ENCODE peak calls at places on chromosomes 5 and 9, in nine cellular contexts. One of them, this sample, is unnamed.

GRCh38 chr5:1161832-1162229 is 39.6 kb upstream of the SLC6A19 start:
- DNase-seq in iris pigment epithelial cell: no peak
- DNase-seq in head of caudate nucleus: peak
- DNase-seq in HEK293T: no peak
- DNase-seq in H4: peak
- DNase-seq in AG09319: no peak
- DNase-seq in A172: peak
- DNase-seq in KG1: no peak
- DNase-seq in ELR: no peak
- DNase-seq in this sample: no peak

GRCh38 chr5:123176938-123177275 is 87.9 kb downstream of the PRDM6 start:
- DNase-seq in H4: no peak
- DNase-seq in A172: peak
- DNase-seq in AG09319: no peak
- DNase-seq in iris pigment epithelial cell: no peak
- DNase-seq in KG1: no peak
- DNase-seq in head of caudate nucleus: no peak
- DNase-seq in ELR: no peak
- DNase-seq in HEK293T: no peak
- DNase-seq in this sample: no peak

GRCh38 chr5:16065810-16066209 is 113.8 kb downstream of the MARCHF11 start:
- DNase-seq in iris pigment epithelial cell: no peak
- DNase-seq in HEK293T: no peak
- DNase-seq in H4: no peak
- DNase-seq in KG1: no peak
- DNase-seq in ELR: no peak
- DNase-seq in head of caudate nucleus: no peak
- DNase-seq in A172: no peak
- DNase-seq in AG09319: no peak
- DNase-seq in this sample: peak

GRCh38 chr5:140966293-140967225 is at the start of gene PCDHAC2:
- DNase-seq in H4: peak
- DNase-seq in ELR: no peak
- DNase-seq in AG09319: no peak
- DNase-seq in HEK293T: no peak
- DNase-seq in iris pigment epithelial cell: peak
- DNase-seq in head of caudate nucleus: peak
- DNase-seq in KG1: no peak
- DNase-seq in A172: peak
- DNase-seq in this sample: peak

GRCh38 chr5:135110941-135111596 is 77.0 kb upstream of the PITX1 start:
- DNase-seq in ELR: no peak
- DNase-seq in AG09319: no peak
- DNase-seq in head of caudate nucleus: no peak
- DNase-seq in KG1: no peak
- DNase-seq in HEK293T: no peak
- DNase-seq in iris pigment epithelial cell: no peak
- DNase-seq in A172: peak
- DNase-seq in H4: no peak
- DNase-seq in this sample: no peak

GRCh38 chr9:1222511-1222910 is 172.4 kb downstream of the DMRT2 start:
- DNase-seq in head of caudate nucleus: no peak
- DNase-seq in KG1: no peak
- DNase-seq in A172: no peak
- DNase-seq in HEK293T: no peak
- DNase-seq in ELR: peak
- DNase-seq in iris pigment epithelial cell: peak
- DNase-seq in AG09319: no peak
- DNase-seq in H4: no peak
- DNase-seq in this sample: no peak

GRCh38 chr9:4366649-4367330 is 66.9 kb upstream of the GLIS3 start:
- DNase-seq in HEK293T: peak
- DNase-seq in AG09319: no peak
- DNase-seq in head of caudate nucleus: peak
- DNase-seq in KG1: no peak
- DNase-seq in iris pigment epithelial cell: peak
- DNase-seq in H4: peak
- DNase-seq in ELR: peak
- DNase-seq in A172: peak
- DNase-seq in this sample: peak

GRCh38 chr5:42718591-42718990 is 38.0 kb upstream of the CCDC152 start:
- DNase-seq in KG1: no peak
- DNase-seq in AG09319: no peak
- DNase-seq in iris pigment epithelial cell: peak
- DNase-seq in H4: peak
- DNase-seq in ELR: peak
- DNase-seq in HEK293T: no peak
- DNase-seq in A172: peak
- DNase-seq in head of caudate nucleus: no peak
- DNase-seq in this sample: no peak

GRCh38 chr5:168874713-168875380 is 295.7 kb upstream of the PANK3 start:
- DNase-seq in KG1: no peak
- DNase-seq in HEK293T: peak
- DNase-seq in AG09319: no peak
- DNase-seq in iris pigment epithelial cell: peak
- DNase-seq in A172: peak
- DNase-seq in H4: peak
- DNase-seq in ELR: peak
- DNase-seq in head of caudate nucleus: no peak
- DNase-seq in this sample: peak

GRCh38 chr5:133189881-133190280 is 138.1 kb downstream of the HSPA4 start:
- DNase-seq in iris pigment epithelial cell: no peak
- DNase-seq in A172: no peak
- DNase-seq in HEK293T: no peak
- DNase-seq in head of caudate nucleus: no peak
- DNase-seq in KG1: no peak
- DNase-seq in ELR: no peak
- DNase-seq in AG09319: no peak
- DNase-seq in H4: no peak
- DNase-seq in this sample: no peak

GRCh38 chr9:134384811-134385479 is 58.7 kb downstream of the RXRA start:
- DNase-seq in HEK293T: no peak
- DNase-seq in iris pigment epithelial cell: no peak
- DNase-seq in AG09319: no peak
- DNase-seq in ELR: peak
- DNase-seq in H4: no peak
- DNase-seq in KG1: no peak
- DNase-seq in head of caudate nucleus: peak
- DNase-seq in A172: peak
- DNase-seq in this sample: no peak

GRCh38 chr5:56818409-56819026 is 3.2 kb downstream of the MAP3K1 start:
- DNase-seq in H4: no peak
- DNase-seq in ELR: peak
- DNase-seq in A172: peak
- DNase-seq in head of caudate nucleus: no peak
- DNase-seq in KG1: no peak
- DNase-seq in iris pigment epithelial cell: peak
- DNase-seq in AG09319: no peak
- DNase-seq in HEK293T: no peak
- DNase-seq in this sample: peak

GRCh38 chr5:96209829-96210228 is 223.2 kb downstream of the PCSK1 start:
- DNase-seq in head of caudate nucleus: no peak
- DNase-seq in HEK293T: no peak
- DNase-seq in KG1: no peak
- DNase-seq in AG09319: no peak
- DNase-seq in H4: no peak
- DNase-seq in A172: peak
- DNase-seq in iris pigment epithelial cell: peak
- DNase-seq in ELR: peak
- DNase-seq in this sample: no peak

GRCh38 chr5:172114875-172115422 is 73.1 kb downstream of the STK10 start:
- DNase-seq in iris pigment epithelial cell: no peak
- DNase-seq in HEK293T: no peak
- DNase-seq in A172: no peak
- DNase-seq in head of caudate nucleus: no peak
- DNase-seq in AG09319: no peak
- DNase-seq in H4: no peak
- DNase-seq in ELR: no peak
- DNase-seq in KG1: peak
- DNase-seq in this sample: no peak

GRCh38 chr9:114936566-114936965 is 6.2 kb upstream of the TNFSF8 start:
- DNase-seq in H4: no peak
- DNase-seq in ELR: no peak
- DNase-seq in A172: no peak
- DNase-seq in head of caudate nucleus: no peak
- DNase-seq in iris pigment epithelial cell: peak
- DNase-seq in HEK293T: no peak
- DNase-seq in KG1: no peak
- DNase-seq in AG09319: no peak
- DNase-seq in this sample: no peak

GRCh38 chr9:37953775-37954437 is 50.0 kb upstream of the SLC25A51 start:
- DNase-seq in HEK293T: no peak
- DNase-seq in H4: peak
- DNase-seq in AG09319: peak
- DNase-seq in KG1: no peak
- DNase-seq in iris pigment epithelial cell: peak
- DNase-seq in head of caudate nucleus: no peak
- DNase-seq in A172: peak
- DNase-seq in ELR: peak
- DNase-seq in this sample: peak

GRCh38 chr9:5622019-5622418 is 6.9 kb upstream of the RIC1 start:
- DNase-seq in HEK293T: no peak
- DNase-seq in head of caudate nucleus: no peak
- DNase-seq in KG1: no peak
- DNase-seq in ELR: peak
- DNase-seq in AG09319: no peak
- DNase-seq in iris pigment epithelial cell: peak
- DNase-seq in A172: peak
- DNase-seq in H4: peak
- DNase-seq in this sample: peak

GRCh38 chr5:146520731-146521130 is 4.7 kb upstream of the GPR151 start:
- DNase-seq in KG1: no peak
- DNase-seq in A172: peak
- DNase-seq in iris pigment epithelial cell: no peak
- DNase-seq in HEK293T: no peak
- DNase-seq in AG09319: no peak
- DNase-seq in H4: no peak
- DNase-seq in ELR: peak
- DNase-seq in head of caudate nucleus: no peak
- DNase-seq in this sample: no peak

GRCh38 chr5:114360816-114361723 is 800 bp upstream of the KCNN2 start:
- DNase-seq in ELR: peak
- DNase-seq in head of caudate nucleus: peak
- DNase-seq in A172: no peak
- DNase-seq in KG1: no peak
- DNase-seq in H4: no peak
- DNase-seq in iris pigment epithelial cell: no peak
- DNase-seq in HEK293T: peak
- DNase-seq in AG09319: no peak
- DNase-seq in this sample: peak

GRCh38 chr9:18636781-18637180 is 162.8 kb downstream of the ADAMTSL1 start:
- DNase-seq in head of caudate nucleus: no peak
- DNase-seq in H4: no peak
- DNase-seq in KG1: no peak
- DNase-seq in AG09319: no peak
- DNase-seq in HEK293T: no peak
- DNase-seq in ELR: no peak
- DNase-seq in iris pigment epithelial cell: no peak
- DNase-seq in A172: no peak
- DNase-seq in this sample: no peak

GRCh38 chr9:127521919-127522304 is 70.6 kb downstream of the LRSAM1 start:
- DNase-seq in head of caudate nucleus: no peak
- DNase-seq in KG1: no peak
- DNase-seq in ELR: no peak
- DNase-seq in AG09319: no peak
- DNase-seq in A172: peak
- DNase-seq in HEK293T: no peak
- DNase-seq in iris pigment epithelial cell: no peak
- DNase-seq in H4: peak
- DNase-seq in this sample: no peak

GRCh38 chr9:134165357-134166315 is 1.3 kb upstream of the RNU6ATAC start:
- DNase-seq in AG09319: no peak
- DNase-seq in H4: no peak
- DNase-seq in iris pigment epithelial cell: peak
- DNase-seq in KG1: no peak
- DNase-seq in head of caudate nucleus: no peak
- DNase-seq in HEK293T: no peak
- DNase-seq in A172: no peak
- DNase-seq in ELR: peak
- DNase-seq in this sample: peak

GRCh38 chr5:176337913-176338312 is 23.7 kb downstream of the KIAA1191 start:
- DNase-seq in KG1: no peak
- DNase-seq in head of caudate nucleus: no peak
- DNase-seq in AG09319: no peak
- DNase-seq in iris pigment epithelial cell: peak
- DNase-seq in A172: no peak
- DNase-seq in H4: no peak
- DNase-seq in ELR: no peak
- DNase-seq in HEK293T: no peak
- DNase-seq in this sample: no peak

GRCh38 chr9:132241483-132241839 is 79.6 kb downstream of the NTNG2 start:
- DNase-seq in HEK293T: no peak
- DNase-seq in KG1: no peak
- DNase-seq in AG09319: no peak
- DNase-seq in ELR: no peak
- DNase-seq in head of caudate nucleus: no peak
- DNase-seq in A172: no peak
- DNase-seq in H4: no peak
- DNase-seq in iris pigment epithelial cell: no peak
- DNase-seq in this sample: no peak

GRCh38 chr9:76658510-76659231 is 105.6 kb upstream of the PCA3 start:
- DNase-seq in AG09319: peak
- DNase-seq in HEK293T: peak
- DNase-seq in ELR: peak
- DNase-seq in H4: peak
- DNase-seq in iris pigment epithelial cell: peak
- DNase-seq in A172: peak
- DNase-seq in KG1: peak
- DNase-seq in head of caudate nucleus: no peak
- DNase-seq in this sample: peak

GRCh38 chr9:33331411-33331891 is 41.1 kb downstream of the NFX1 start:
- DNase-seq in ELR: no peak
- DNase-seq in AG09319: no peak
- DNase-seq in KG1: no peak
- DNase-seq in HEK293T: no peak
- DNase-seq in iris pigment epithelial cell: no peak
- DNase-seq in head of caudate nucleus: no peak
- DNase-seq in H4: no peak
- DNase-seq in A172: no peak
- DNase-seq in this sample: no peak

GRCh38 chr5:82165740-82166530 is 112.2 kb downstream of the RPS23 start:
- DNase-seq in iris pigment epithelial cell: peak
- DNase-seq in A172: peak
- DNase-seq in AG09319: peak
- DNase-seq in HEK293T: peak
- DNase-seq in ELR: peak
- DNase-seq in head of caudate nucleus: peak
- DNase-seq in KG1: peak
- DNase-seq in H4: peak
- DNase-seq in this sample: peak

This sample was measured in mesenchymal stem cell.